ENCODE peak calls at places on chromosomes 11 and 22, in seven cellular contexts. X is naive thymus-derived CD4-positive, alpha-beta T cell; Q is mammary epithelial cell; B is CD4-positive, alpha-beta T cell; P is stomach; G is heart left ventricle; W is tibial artery. U is an unnamed sample.

GRCh38 chr11:113874920-113875413 is 405 bp downstream of the USP28 start:
- DNase-seq in X (no peak), Q (peak), B (peak), P (no peak), G (no peak), W (no peak), U (no peak)

GRCh38 chr22:27377901-27378300 is 423.7 kb downstream of the MN1 start:
- DNase-seq in X (no peak), Q (no peak), B (no peak), P (peak), G (peak), W (no peak), U (no peak)

GRCh38 chr22:44050766-44051747 is 27.0 kb downstream of the PARVB start:
- DNase-seq in X (no peak), Q (no peak), B (no peak), P (no peak), G (no peak), W (no peak), U (peak)

GRCh38 chr11:11977206-11977938 is 31.1 kb downstream of the DKK3 start:
- DNase-seq in X (no peak), Q (peak), B (no peak), P (peak), G (peak), W (peak), U (no peak)

GRCh38 chr11:128315933-128316332 is 271.4 kb downstream of the ETS1 start:
- DNase-seq in X (no peak), Q (no peak), B (no peak), P (no peak), G (no peak), W (no peak), U (no peak)

GRCh38 chr22:22460635-22461034 is 47.9 kb downstream of the ZNF280B start:
- DNase-seq in X (no peak), Q (no peak), B (no peak), P (no peak), G (no peak), W (no peak), U (no peak)

GRCh38 chr11:134951305-134951700 is 539.3 kb upstream of the B3GAT1 start:
- DNase-seq in X (no peak), Q (no peak), B (no peak), P (no peak), G (no peak), W (peak), U (no peak)

GRCh38 chr11:36492724-36493304 is 17.3 kb downstream of the TRAF6 start:
- DNase-seq in X (no peak), Q (peak), B (no peak), P (no peak), G (no peak), W (no peak), U (no peak)

GRCh38 chr11:24239016-24239720 is 257.7 kb upstream of the LUZP2 start:
- DNase-seq in X (no peak), Q (no peak), B (no peak), P (no peak), G (no peak), W (no peak), U (no peak)

GRCh38 chr11:126317681-126318641 is 14.1 kb downstream of the DCPS start:
- DNase-seq in X (no peak), Q (peak), B (no peak), P (no peak), G (peak), W (peak), U (no peak)

GRCh38 chr11:111878385-111878765 is 590 bp downstream of the FDXACB1 start:
- DNase-seq in X (no peak), Q (no peak), B (no peak), P (no peak), G (no peak), W (no peak), U (no peak)

GRCh38 chr11:3853935-3854659 is 1.4 kb upstream of the STIM1 start:
- DNase-seq in X (peak), Q (peak), B (peak), P (peak), G (peak), W (no peak), U (no peak)

GRCh38 chr11:62664405-62665074 is 470 bp downstream of the C11orf98 start:
- DNase-seq in X (no peak), Q (peak), B (peak), P (peak), G (no peak), W (no peak), U (peak)

GRCh38 chr11:65522640-65523322 is 2.1 kb upstream of the SCYL1 start:
- DNase-seq in X (no peak), Q (no peak), B (no peak), P (no peak), G (no peak), W (peak), U (no peak)

GRCh38 chr11:8283510-8284272 is 20.0 kb upstream of the LMO1 start:
- DNase-seq in X (no peak), Q (no peak), B (no peak), P (no peak), G (no peak), W (peak), U (no peak)

GRCh38 chr22:29338398-29338797 is 22.9 kb upstream of the RASL10A start:
- DNase-seq in X (no peak), Q (no peak), B (no peak), P (no peak), G (no peak), W (no peak), U (no peak)
- H3K27ac ChIP-seq in X (no peak), Q (no peak), B (no peak), P (no peak), G (no peak), W (no peak), U (peak)

GRCh38 chr22:24176630-24177029 is 4.7 kb upstream of the SUSD2 start:
- DNase-seq in X (no peak), Q (no peak), B (no peak), P (no peak), G (peak), W (peak), U (no peak)

GRCh38 chr22:24178502-24179440 is 2.5 kb upstream of the SUSD2 start:
- DNase-seq in X (no peak), Q (no peak), B (no peak), P (no peak), G (peak), W (no peak), U (peak)

GRCh38 chr22:24177045-24177444 is 4.2 kb upstream of the SUSD2 start:
- DNase-seq in X (no peak), Q (no peak), B (no peak), P (no peak), G (peak), W (no peak), U (no peak)

GRCh38 chr22:24177456-24177855 is 3.8 kb upstream of the SUSD2 start:
- DNase-seq in X (no peak), Q (no peak), B (no peak), P (no peak), G (peak), W (no peak), U (no peak)

GRCh38 chr22:24178021-24178431 is 3.3 kb upstream of the SUSD2 start:
- DNase-seq in X (no peak), Q (no peak), B (no peak), P (no peak), G (peak), W (no peak), U (no peak)
- H3K27ac ChIP-seq in X (no peak), Q (no peak), B (no peak), P (no peak), G (no peak), W (peak), U (no peak)

GRCh38 chr11:95892892-95893570 is 30.9 kb downstream of the MTMR2 start:
- DNase-seq in X (no peak), Q (no peak), B (no peak), P (no peak), G (no peak), W (no peak), U (no peak)
- H3K27ac ChIP-seq in X (no peak), Q (no peak), B (no peak), P (no peak), G (no peak), W (peak), U (no peak)

GRCh38 chr11:19774329-19774728 is 61.7 kb downstream of the NAV2 start:
- DNase-seq in X (no peak), Q (no peak), B (no peak), P (no peak), G (no peak), W (no peak), U (no peak)

GRCh38 chr11:19775622-19776021 is 63.0 kb downstream of the NAV2 start:
- DNase-seq in X (no peak), Q (no peak), B (no peak), P (no peak), G (no peak), W (no peak), U (no peak)

GRCh38 chr11:19777032-19777341 is 64.3 kb downstream of the NAV2 start:
- DNase-seq in X (no peak), Q (no peak), B (no peak), P (peak), G (no peak), W (no peak), U (no peak)

GRCh38 chr11:19777342-19778102 is 64.9 kb downstream of the NAV2 start:
- DNase-seq in X (no peak), Q (peak), B (no peak), P (no peak), G (no peak), W (no peak), U (no peak)

DNA sequence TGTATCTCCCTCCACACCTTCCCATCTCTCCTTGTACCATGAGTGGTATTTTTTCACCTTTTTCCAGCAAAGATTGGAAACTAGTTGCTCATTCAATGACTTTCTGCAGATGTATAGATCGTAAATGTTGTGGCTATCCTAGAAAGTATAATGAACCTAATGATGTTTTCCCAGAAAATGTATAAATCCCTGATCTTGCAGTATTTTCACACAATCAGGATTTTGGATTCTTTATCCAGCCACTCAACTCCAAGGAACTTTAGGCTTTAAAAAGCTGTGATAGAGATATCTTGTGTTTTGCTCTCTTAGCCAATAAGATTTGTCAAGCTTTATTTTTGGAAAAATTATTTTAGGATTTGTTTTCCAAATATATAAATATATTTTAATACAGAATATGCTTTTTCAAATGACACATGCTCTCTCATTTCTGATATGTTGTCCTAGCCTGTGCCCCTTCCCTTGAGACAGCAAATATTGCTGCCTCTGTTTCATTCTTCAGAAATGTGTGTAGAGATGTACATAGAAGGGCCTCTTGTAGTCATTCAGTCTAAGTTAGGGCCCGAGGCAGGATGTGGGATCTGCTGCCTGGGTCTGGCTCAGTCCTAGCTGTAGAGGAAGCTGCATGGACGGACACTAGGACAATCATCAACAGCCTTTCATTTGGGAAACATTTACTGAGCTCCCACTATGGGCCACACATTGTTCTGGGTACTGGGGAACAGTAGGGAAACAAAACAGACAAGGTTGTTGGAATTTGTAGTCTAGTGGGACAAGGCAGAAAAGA is 62.4 kb downstream of the NAV2 start:
- DNase-seq in X (no peak), Q (no peak), B (no peak), P (no peak), G (no peak), W (no peak), U (no peak)
- H3K27ac ChIP-seq in X (no peak), Q (no peak), B (no peak), P (no peak), G (no peak), W (peak), U (no peak)

DNA sequence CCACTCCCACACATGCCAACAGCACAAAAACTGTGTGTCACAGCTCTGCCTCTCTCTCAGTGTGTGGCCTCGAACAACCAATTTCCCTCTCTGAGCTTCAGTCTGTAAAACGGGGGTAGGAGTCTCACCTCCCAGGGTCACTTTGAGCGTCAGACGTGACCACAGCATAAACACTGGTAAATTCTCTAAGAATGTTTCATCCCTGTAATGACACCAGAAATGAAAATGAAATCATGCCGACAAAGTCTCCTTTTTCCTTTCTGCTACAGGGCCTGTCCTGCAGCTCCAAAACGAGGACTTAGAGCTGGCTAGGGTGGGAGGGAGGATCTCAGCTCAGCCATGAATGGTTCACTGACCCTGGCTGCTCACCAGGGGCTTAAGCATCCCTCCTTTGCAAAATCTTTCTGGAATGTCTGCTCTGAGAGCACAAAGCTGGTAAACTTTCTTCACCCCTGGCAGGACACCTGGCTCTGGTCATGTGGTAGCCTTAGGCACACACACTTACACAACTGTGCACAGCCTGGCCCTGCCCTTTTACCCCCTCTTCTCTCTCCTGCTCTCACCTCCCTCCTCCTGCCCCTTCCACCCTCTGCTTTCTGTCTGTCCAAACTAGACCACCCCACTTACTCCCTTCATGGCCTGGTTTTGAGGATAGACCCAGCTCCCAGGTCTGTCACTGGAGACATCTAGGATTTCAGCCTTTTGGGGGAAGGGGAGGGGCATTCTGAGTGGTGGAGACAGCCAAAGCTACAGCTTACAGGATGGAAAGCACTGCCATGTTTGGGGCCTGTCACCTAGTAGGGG is 12.3 kb upstream of the TSKU start:
- DNase-seq in X (no peak), Q (peak), B (no peak), P (peak), G (peak), W (peak), U (no peak)
- H3K27ac ChIP-seq in X (no peak), Q (peak), B (no peak), P (peak), G (peak), W (peak), U (no peak)

GRCh38 chr11:72012091-72012630 is 13.5 kb downstream of the IL18BP start:
- DNase-seq in X (no peak), Q (no peak), B (no peak), P (no peak), G (no peak), W (no peak), U (no peak)
- H3K27ac ChIP-seq in X (peak), Q (no peak), B (no peak), P (no peak), G (peak), W (peak), U (peak)

GRCh38 chr11:47879259-47880184 is 31.4 kb upstream of the NUP160 start:
- DNase-seq in X (no peak), Q (no peak), B (no peak), P (no peak), G (no peak), W (no peak), U (no peak)
- H3K27ac ChIP-seq in X (no peak), Q (no peak), B (no peak), P (no peak), G (peak), W (no peak), U (no peak)

GRCh38 chr11:28482666-28483065 is 374.5 kb downstream of the METTL15 start:
- DNase-seq in X (no peak), Q (no peak), B (no peak), P (no peak), G (no peak), W (no peak), U (no peak)
- H3K27ac ChIP-seq in X (no peak), Q (no peak), B (no peak), P (no peak), G (no peak), W (no peak), U (no peak)